ENCODE peak calls at places on chromosome 2, in six cellular contexts. Y, I, K, U, Q and O are unnamed samples.

GRCh38 chr2:120692691-120693090 is 43.0 kb upstream of the GLI2 start:
- DNase-seq in Y (no peak), I (no peak), K (no peak), U (no peak), Q (no peak), O (no peak)

GRCh38 chr2:38037757-38038615 is 38.0 kb downstream of the CYP1B1 start:
- DNase-seq in Y (peak), I (peak), K (no peak), U (peak), Q (no peak), O (no peak)

GRCh38 chr2:121532347-121532766 is 1.7 kb downstream of the RNU4ATAC start:
- DNase-seq in Y (peak), I (no peak), K (no peak), U (no peak), Q (no peak), O (no peak)

GRCh38 chr2:238872628-238873400 is 24.9 kb downstream of the TWIST2 start:
- DNase-seq in Y (no peak), I (no peak), K (no peak), U (no peak), Q (no peak), O (no peak)

GRCh38 chr2:106551466-106552130 is 64.4 kb downstream of the CD8B2 start:
- DNase-seq in Y (no peak), I (no peak), K (no peak), U (no peak), Q (no peak), O (no peak)

GRCh38 chr2:182066439-182067061 is 80.9 kb downstream of the PPP1R1C start:
- DNase-seq in Y (peak), I (no peak), K (no peak), U (no peak), Q (no peak), O (no peak)

GRCh38 chr2:127641846-127642510 is 4.0 kb upstream of the GPR17 start:
- DNase-seq in Y (no peak), I (no peak), K (no peak), U (peak), Q (peak), O (no peak)

GRCh38 chr2:118232391-118233255 is 144.4 kb downstream of the INSIG2 start:
- DNase-seq in Y (no peak), I (no peak), K (no peak), U (no peak), Q (no peak), O (no peak)

GRCh38 chr2:34423301-34423700 is 824.2 kb upstream of the FAM98A start:
- DNase-seq in Y (no peak), I (no peak), K (no peak), U (no peak), Q (no peak), O (no peak)

GRCh38 chr2:233593201-233593600 is 24.2 kb upstream of the UGT1A8 start:
- DNase-seq in Y (no peak), I (no peak), K (no peak), U (no peak), Q (no peak), O (no peak)

GRCh38 chr2:1665761-1666505 is 78.4 kb downstream of the PXDN start:
- DNase-seq in Y (no peak), I (no peak), K (no peak), U (no peak), Q (no peak), O (no peak)

GRCh38 chr2:101188683-101189405 is 37.7 kb upstream of the TBC1D8 start:
- DNase-seq in Y (peak), I (no peak), K (peak), U (no peak), Q (no peak), O (peak)